ENCODE peak calls at places on chromosomes 6 and 20, in ten cellular contexts. S, K, W, Z, A, U, D, V, X and L are unnamed samples.

GRCh38 chr6:157527471-157527907 is 146.5 kb downstream of the ZDHHC14 start:
- DNase-seq in S (no peak), K (peak), V (no peak), Z (peak), A (no peak), X (no peak), U (no peak), W (no peak), D (no peak), L (no peak)

GRCh38 chr6:338815-339262 is 46.6 kb downstream of the DUSP22 start:
- DNase-seq in X (no peak), Z (no peak), V (no peak), W (no peak), D (no peak), U (no peak), A (no peak), S (no peak), K (no peak), L (no peak)

GRCh38 chr6:35302604-35303218 is 5.1 kb downstream of the DEF6 start:
- DNase-seq in W (no peak), D (no peak), X (peak), Z (peak), K (peak), A (no peak), U (peak), V (no peak), S (peak), L (no peak)

GRCh38 chr6:144659202-144659731 is 374.1 kb downstream of the UTRN start:
- DNase-seq in X (no peak), V (no peak), Z (peak), K (no peak), A (no peak), S (no peak), U (no peak), D (no peak), W (no peak), L (no peak)

GRCh38 chr6:73768630-73769029 is 72.6 kb downstream of the CD109 start:
- DNase-seq in D (no peak), S (no peak), Z (no peak), U (no peak), X (no peak), W (no peak), A (no peak), K (no peak), V (no peak), L (no peak)

GRCh38 chr6:10478187-10479040 is 42.7 kb upstream of the GCNT2 start:
- DNase-seq in U (no peak), Z (peak), X (no peak), D (no peak), K (peak), W (no peak), S (no peak), V (peak), A (no peak), L (peak)

GRCh38 chr6:141165012-141165411 is 967.7 kb upstream of the GJE1 start:
- DNase-seq in X (no peak), S (no peak), A (no peak), K (no peak), V (no peak), D (no peak), Z (no peak), W (no peak), U (no peak), L (no peak)

GRCh38 chr6:84428300-84428907 is 201.0 kb upstream of the CEP162 start:
- DNase-seq in X (peak), D (peak), K (peak), W (peak), S (no peak), U (no peak), V (peak), Z (peak), A (no peak), L (peak)

GRCh38 chr6:53956068-53956711 is 155.1 kb upstream of the MLIP start:
- DNase-seq in A (no peak), X (peak), W (peak), K (peak), V (peak), S (no peak), Z (peak), U (no peak), D (peak), L (peak)

GRCh38 chr20:1800180-1800579 is 95.0 kb upstream of the SIRPA start:
- DNase-seq in K (no peak), S (no peak), A (no peak), D (no peak), U (no peak), Z (no peak), W (no peak), V (no peak), X (no peak), L (no peak)

GRCh38 chr20:15942130-15942529 is 631.1 kb downstream of the KIF16B start:
- DNase-seq in A (no peak), D (no peak), W (no peak), U (no peak), K (no peak), V (no peak), Z (no peak), X (no peak), S (no peak), L (no peak)

GRCh38 chr6:157172088-157172768 is 151.1 kb downstream of the TMEM242 start:
- DNase-seq in S (no peak), A (no peak), W (no peak), X (no peak), V (no peak), Z (no peak), K (no peak), D (no peak), U (no peak), L (no peak)

GRCh38 chr6:47371875-47372255 is 62.2 kb upstream of the TNFRSF21 start:
- DNase-seq in A (no peak), D (no peak), U (no peak), X (no peak), W (no peak), V (no peak), K (no peak), S (no peak), Z (no peak), L (no peak)

GRCh38 chr6:45961125-45961524 is 54.5 kb downstream of the CLIC5 start:
- DNase-seq in U (no peak), S (no peak), K (no peak), X (no peak), Z (peak), V (no peak), W (no peak), A (no peak), D (no peak), L (no peak)

GRCh38 chr20:33668791-33669155 is 2.0 kb downstream of the ACTL10 start:
- DNase-seq in U (no peak), A (no peak), Z (no peak), X (peak), K (no peak), D (no peak), S (no peak), V (no peak), W (no peak), L (no peak)

GRCh38 chr6:72032056-72032455 is 145.7 kb downstream of the RIMS1 start:
- DNase-seq in X (no peak), Z (peak), V (no peak), K (no peak), W (no peak), U (no peak), D (no peak), S (no peak), A (peak), L (no peak)

GRCh38 chr6:24394777-24395437 is 7.8 kb upstream of the MRS2 start:
- DNase-seq in S (no peak), D (peak), X (no peak), W (no peak), Z (peak), A (peak), V (no peak), U (no peak), K (no peak), L (no peak)

GRCh38 chr6:20916081-20916480 is 381.8 kb downstream of the CDKAL1 start:
- DNase-seq in V (no peak), Z (no peak), X (no peak), D (no peak), U (no peak), S (no peak), W (no peak), A (no peak), K (no peak), L (no peak)

GRCh38 chr20:35269055-35269781 is 8.7 kb downstream of the MMP24OS start:
- DNase-seq in Z (peak), D (peak), K (peak), U (peak), V (no peak), W (peak), A (no peak), X (peak), S (peak), L (peak)

GRCh38 chr6:149964243-149965190 is 774 bp downstream of the ULBP1 start:
- DNase-seq in Z (peak), W (no peak), V (peak), X (no peak), S (no peak), K (no peak), U (no peak), D (no peak), A (no peak), L (no peak)